ENCODE peak calls at places on chromosomes 13 and 19, in four cellular contexts. One of them, this sample, is unnamed.

GRCh38 chr13:97426695-97427094 is 7.3 kb upstream of the RAP2A start:
- DNase-seq in A549: no peak
- DNase-seq in tibial nerve: no peak
- DNase-seq in stomach: no peak
- DNase-seq in this sample: no peak

GRCh38 chr19:29014857-29015436 is 198.0 kb downstream of the UQCRFS1 start:
- DNase-seq in stomach: no peak
- DNase-seq in tibial nerve: no peak
- DNase-seq in A549: no peak
- DNase-seq in this sample: no peak

GRCh38 chr19:35357867-35358573 is at the start of gene FFAR3:
- DNase-seq in A549: no peak
- DNase-seq in stomach: peak
- DNase-seq in tibial nerve: no peak
- DNase-seq in this sample: peak

GRCh38 chr13:57629821-57630235 is 1.7 kb upstream of the PCDH17 start:
- DNase-seq in stomach: peak
- DNase-seq in tibial nerve: no peak
- DNase-seq in A549: no peak
- DNase-seq in this sample: peak

GRCh38 chr13:67366533-67366932 is 136.4 kb upstream of the PCDH9 start:
- DNase-seq in stomach: no peak
- DNase-seq in A549: no peak
- DNase-seq in tibial nerve: no peak
- DNase-seq in this sample: no peak

GRCh38 chr13:46165485-46166220 is 16.3 kb downstream of the LCP1 start:
- DNase-seq in A549: no peak
- DNase-seq in stomach: no peak
- DNase-seq in tibial nerve: no peak
- DNase-seq in this sample: no peak

GRCh38 chr19:47283405-47284059 is 8.8 kb downstream of the INAFM1 start:
- DNase-seq in stomach: no peak
- DNase-seq in A549: no peak
- DNase-seq in tibial nerve: no peak
- DNase-seq in this sample: no peak

GRCh38 chr13:80903911-80904310 is 563.0 kb upstream of the SPRY2 start:
- DNase-seq in tibial nerve: no peak
- DNase-seq in stomach: no peak
- DNase-seq in A549: no peak
- DNase-seq in this sample: no peak

GRCh38 chr13:19818223-19818842 is 35.6 kb upstream of the PSPC1 start:
- DNase-seq in tibial nerve: no peak
- DNase-seq in A549: peak
- DNase-seq in stomach: peak
- DNase-seq in this sample: no peak

GRCh38 chr19:6694147-6694815 is 24.3 kb upstream of the TNFSF14 start:
- DNase-seq in tibial nerve: no peak
- DNase-seq in A549: no peak
- DNase-seq in stomach: no peak
- DNase-seq in this sample: no peak

GRCh38 chr19:34676697-34677385 is at the start of gene SCGB2B2:
- DNase-seq in A549: peak
- DNase-seq in tibial nerve: peak
- DNase-seq in stomach: no peak
- DNase-seq in this sample: no peak

GRCh38 chr13:100128373-100128772 is 39.5 kb downstream of the PCCA start:
- DNase-seq in tibial nerve: no peak
- DNase-seq in A549: peak
- DNase-seq in stomach: no peak
- DNase-seq in this sample: no peak

GRCh38 chr13:50713849-50714248 is 129.6 kb downstream of the DLEU7 start:
- DNase-seq in A549: no peak
- DNase-seq in tibial nerve: no peak
- DNase-seq in stomach: no peak
- DNase-seq in this sample: no peak

GRCh38 chr19:35901854-35902661 is at the start of gene HCST:
- DNase-seq in A549: no peak
- DNase-seq in stomach: no peak
- DNase-seq in tibial nerve: no peak
- DNase-seq in this sample: no peak

GRCh38 chr13:21164631-21165030 is 11.7 kb downstream of the SKA3 start:
- DNase-seq in A549: no peak
- DNase-seq in stomach: no peak
- DNase-seq in tibial nerve: no peak
- DNase-seq in this sample: no peak

GRCh38 chr13:50156140-50156539 is 140.9 kb downstream of the KCNRG start:
- DNase-seq in A549: no peak
- DNase-seq in stomach: no peak
- DNase-seq in tibial nerve: no peak
- DNase-seq in this sample: no peak

GRCh38 chr19:11136400-11137101 is 19.0 kb downstream of the SPC24 start:
- DNase-seq in stomach: no peak
- DNase-seq in A549: no peak
- DNase-seq in tibial nerve: no peak
- DNase-seq in this sample: no peak

GRCh38 chr13:106418556-106418955 is 116.9 kb downstream of the EFNB2 start:
- DNase-seq in tibial nerve: no peak
- DNase-seq in stomach: no peak
- DNase-seq in A549: no peak
- DNase-seq in this sample: no peak

GRCh38 chr19:17610384-17610783 is 54.9 kb downstream of the COLGALT1 start:
- DNase-seq in stomach: no peak
- DNase-seq in A549: peak
- DNase-seq in tibial nerve: no peak
- DNase-seq in this sample: no peak

GRCh38 chr13:95607363-95607762 is 37.1 kb downstream of the DZIP1 start:
- DNase-seq in stomach: no peak
- DNase-seq in tibial nerve: no peak
- DNase-seq in A549: no peak
- DNase-seq in this sample: no peak

GRCh38 chr13:49958321-49958720 is 22.2 kb upstream of the SPRYD7 start:
- DNase-seq in tibial nerve: no peak
- DNase-seq in stomach: no peak
- DNase-seq in A549: no peak
- DNase-seq in this sample: no peak

GRCh38 chr19:40381321-40381720 is 8.7 kb downstream of the HIPK4 start:
- DNase-seq in stomach: no peak
- DNase-seq in tibial nerve: no peak
- DNase-seq in A549: peak
- DNase-seq in this sample: no peak

GRCh38 chr13:46386996-46387851 is at the start of gene RUBCNL:
- DNase-seq in stomach: no peak
- DNase-seq in tibial nerve: no peak
- DNase-seq in A549: no peak
- DNase-seq in this sample: no peak

GRCh38 chr13:46134961-46135522 is 30.2 kb upstream of the CPB2 start:
- DNase-seq in A549: no peak
- DNase-seq in tibial nerve: no peak
- DNase-seq in stomach: peak
- DNase-seq in this sample: no peak

GRCh38 chr13:50410921-50411712 is 395.9 kb downstream of the KCNRG start:
- DNase-seq in stomach: no peak
- DNase-seq in A549: peak
- DNase-seq in tibial nerve: no peak
- DNase-seq in this sample: no peak

GRCh38 chr19:47699360-47699917 is 13.8 kb upstream of the EHD2 start:
- DNase-seq in tibial nerve: no peak
- DNase-seq in stomach: peak
- DNase-seq in A549: peak
- DNase-seq in this sample: no peak

GRCh38 chr19:23855676-23856075 is 59.0 kb upstream of the ZNF726 start:
- DNase-seq in A549: no peak
- DNase-seq in tibial nerve: no peak
- DNase-seq in stomach: no peak
- DNase-seq in this sample: no peak

GRCh38 chr13:46577656-46578589 is 25.0 kb downstream of the LRCH1 start:
- DNase-seq in tibial nerve: no peak
- DNase-seq in A549: no peak
- DNase-seq in stomach: no peak
- DNase-seq in this sample: no peak

GRCh38 chr13:21079206-21079605 is 17.8 kb upstream of the LATS2 start:
- DNase-seq in stomach: no peak
- DNase-seq in A549: no peak
- DNase-seq in tibial nerve: no peak
- DNase-seq in this sample: no peak

GRCh38 chr13:48570225-48570828 is 37.4 kb upstream of the RCBTB2 start:
- DNase-seq in A549: no peak
- DNase-seq in tibial nerve: no peak
- DNase-seq in stomach: no peak
- DNase-seq in this sample: no peak

GRCh38 chr13:106072014-106072413 is 463.4 kb downstream of the EFNB2 start:
- DNase-seq in stomach: no peak
- DNase-seq in tibial nerve: no peak
- DNase-seq in A549: no peak
- DNase-seq in this sample: no peak

GRCh38 chr13:79451500-79451962 is 29.4 kb upstream of the NDFIP2 start:
- DNase-seq in tibial nerve: no peak
- DNase-seq in stomach: no peak
- DNase-seq in A549: peak
- DNase-seq in this sample: no peak

GRCh38 chr13:39776439-39776838 is 121.0 kb downstream of the COG6 start:
- DNase-seq in stomach: no peak
- DNase-seq in tibial nerve: no peak
- DNase-seq in A549: no peak
- DNase-seq in this sample: no peak
- TF ChIP-seq EP300 in stomach: no peak
- TF ChIP-seq EP300 in tibial nerve: no peak
- TF ChIP-seq EP300 in A549: no peak
- TF ChIP-seq EP300 in this sample: no peak

GRCh38 chr13:65901723-65902122 is 1328.4 kb downstream of the PCDH9 start:
- DNase-seq in A549: no peak
- DNase-seq in tibial nerve: no peak
- DNase-seq in stomach: no peak
- DNase-seq in this sample: no peak
- TF ChIP-seq EP300 in A549: no peak
- TF ChIP-seq EP300 in tibial nerve: no peak
- TF ChIP-seq EP300 in stomach: no peak
- TF ChIP-seq EP300 in this sample: no peak

DNA sequence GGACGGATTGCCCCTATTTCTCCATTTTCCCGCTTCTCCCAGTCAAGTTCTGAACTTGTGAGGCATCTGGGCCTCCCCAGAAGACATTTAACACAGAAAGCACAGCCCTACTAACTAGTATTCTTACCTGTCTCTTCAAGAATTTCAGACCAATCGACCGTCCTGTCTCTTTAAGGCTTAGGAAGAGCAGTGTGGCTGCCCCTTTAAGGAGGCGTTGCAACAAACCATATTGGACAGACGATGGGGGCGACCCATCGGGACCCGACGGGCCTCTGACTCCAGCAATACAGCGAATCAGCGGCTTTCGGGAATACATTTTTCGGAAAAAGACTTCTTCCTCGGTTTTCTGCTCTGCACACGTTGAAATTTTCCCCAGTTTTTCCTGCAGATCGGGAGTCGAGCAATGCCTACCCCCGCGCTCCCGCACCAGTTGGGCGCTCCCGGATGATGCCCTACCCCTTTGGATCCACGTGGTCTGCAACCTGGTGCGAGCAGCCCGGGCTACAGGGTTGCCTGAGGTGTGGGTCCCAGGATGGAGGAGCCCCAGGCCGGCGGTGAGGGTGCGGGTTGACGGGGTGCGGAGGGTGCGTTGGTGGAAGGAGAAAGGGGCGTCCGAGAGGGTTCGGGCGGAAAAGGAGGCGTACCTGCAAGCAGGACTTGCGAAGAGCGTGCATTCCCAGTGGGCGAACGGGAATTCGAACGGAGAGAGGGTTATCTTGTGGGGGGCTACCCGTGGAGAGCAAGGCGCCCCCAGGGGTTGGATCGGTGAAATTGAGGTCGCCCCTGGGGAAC is at the start of gene POLR1G:
- DNase-seq in tibial nerve: no peak
- DNase-seq in A549: peak
- DNase-seq in stomach: peak
- DNase-seq in this sample: peak
- TF ChIP-seq EP300 in tibial nerve: peak
- TF ChIP-seq EP300 in A549: no peak
- TF ChIP-seq EP300 in stomach: no peak
- TF ChIP-seq EP300 in this sample: no peak

GRCh38 chr19:9487016-9487415 is 11.4 kb downstream of the ZNF560 start:
- DNase-seq in tibial nerve: no peak
- DNase-seq in A549: no peak
- DNase-seq in stomach: no peak
- DNase-seq in this sample: no peak
- TF ChIP-seq EP300 in tibial nerve: no peak
- TF ChIP-seq EP300 in A549: no peak
- TF ChIP-seq EP300 in stomach: no peak
- TF ChIP-seq EP300 in this sample: no peak

GRCh38 chr19:48920949-48921348 is 12.6 kb upstream of the DHDH start:
- DNase-seq in stomach: no peak
- DNase-seq in A549: no peak
- DNase-seq in tibial nerve: no peak
- DNase-seq in this sample: no peak

GRCh38 chr19:48918071-48918470 is 15.4 kb upstream of the DHDH start:
- DNase-seq in stomach: no peak
- DNase-seq in A549: no peak
- DNase-seq in tibial nerve: no peak
- DNase-seq in this sample: no peak

GRCh38 chr19:48915757-48916156 is 15.6 kb downstream of the NUCB1 start:
- DNase-seq in stomach: no peak
- DNase-seq in tibial nerve: no peak
- DNase-seq in A549: no peak
- DNase-seq in this sample: no peak

GRCh38 chr19:48921721-48922500 is 11.6 kb upstream of the DHDH start:
- DNase-seq in tibial nerve: no peak
- DNase-seq in stomach: no peak
- DNase-seq in A549: no peak
- DNase-seq in this sample: no peak

DNA sequence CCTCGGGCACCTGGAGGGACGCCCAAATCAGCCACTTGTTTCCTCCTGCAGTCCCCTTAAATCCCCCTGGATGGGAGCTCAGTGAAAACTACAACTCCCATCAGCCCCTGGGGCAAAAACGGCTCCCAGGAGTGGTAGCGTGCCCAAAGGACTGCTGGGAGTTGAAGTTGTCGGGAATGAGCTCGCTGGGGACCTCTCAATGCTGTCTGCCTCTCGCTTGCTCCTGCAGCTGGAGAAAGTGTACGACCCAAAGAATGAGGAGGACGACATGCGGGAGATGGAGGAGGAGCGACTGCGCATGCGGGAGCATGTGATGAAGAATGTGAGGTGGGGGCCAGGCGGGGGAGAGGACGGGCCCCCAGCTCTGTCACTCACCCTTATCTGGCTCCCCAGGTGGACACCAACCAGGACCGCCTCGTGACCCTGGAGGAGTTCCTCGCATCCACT is 14.7 kb upstream of the DHDH start:
- DNase-seq in tibial nerve: no peak
- DNase-seq in stomach: no peak
- DNase-seq in A549: no peak
- DNase-seq in this sample: no peak
- TF ChIP-seq EP300 in tibial nerve: no peak
- TF ChIP-seq EP300 in stomach: no peak
- TF ChIP-seq EP300 in A549: no peak
- TF ChIP-seq EP300 in this sample: no peak

DNA sequence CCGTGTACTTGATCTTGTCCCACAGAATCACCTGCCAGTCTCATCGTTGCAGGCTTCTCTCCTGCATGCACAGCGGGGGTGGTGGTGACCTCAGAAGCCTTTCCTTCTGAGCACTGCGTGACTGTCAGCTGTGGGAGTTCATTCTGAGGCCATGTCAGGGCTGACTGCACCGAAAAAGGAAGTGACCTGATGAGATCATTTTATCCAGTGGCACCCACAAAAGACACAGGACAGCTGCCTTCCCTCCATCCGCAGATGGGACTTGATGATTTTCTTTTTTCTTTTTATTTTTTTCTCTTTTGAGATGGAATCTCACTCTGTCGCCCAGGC is 89.7 kb downstream of the RAB20 start:
- DNase-seq in A549: no peak
- DNase-seq in tibial nerve: no peak
- DNase-seq in stomach: peak
- DNase-seq in this sample: no peak
- TF ChIP-seq EP300 in A549: no peak
- TF ChIP-seq EP300 in tibial nerve: peak
- TF ChIP-seq EP300 in stomach: peak
- TF ChIP-seq EP300 in this sample: no peak